ENCODE peak calls at places on chromosomes 16 and 17, in four cellular contexts. D is GM12878, G is K562, Q is HepG2. Z is an unnamed sample.
A peak's percentile ranks its signal among the peaks of the same experiment; 100 is the strongest.

GRCh38 chr16:24572069-24572468 is 32.7 kb downstream of the RBBP6 start:
- DNase-seq in D (no peak), G (no peak), Q (no peak), Z (no peak)

GRCh38 chr16:12625068-12625467 is 178.6 kb downstream of the CPPED1 start:
- DNase-seq in D (no peak), G (no peak), Q (no peak), Z (no peak)

GRCh38 chr16:89104303-89104702 is 10.7 kb downstream of the ACSF3 start:
- DNase-seq in D (no peak), G (no peak), Q (no peak), Z (no peak)

GRCh38 chr16:64826374-64826773 is 295.5 kb downstream of the CDH11 start:
- DNase-seq in D (no peak), G (no peak), Q (no peak), Z (no peak)

GRCh38 chr16:4409081-4409932 is 7.1 kb downstream of the CORO7 start:
- DNase-seq in D (no peak), G (no peak), Q (no peak), Z (no peak)

GRCh38 chr16:4137438-4137837 is 21.2 kb upstream of the ADCY9 start:
- DNase-seq in D (no peak), G (no peak), Q (no peak), Z (no peak)

GRCh38 chr16:67490330-67491096 is 7.2 kb upstream of the AGRP start:
- DNase-seq in D (no peak), G (no peak), Q (no peak), Z (no peak)

GRCh38 chr16:8634991-8635736 is 13.7 kb downstream of the METTL22 start:
- DNase-seq in D (no peak), G (peak; percentile 59), Q (peak; percentile 66), Z (peak; percentile 50)

GRCh38 chr16:31108035-31108793 is at the start of gene BCKDK:
- DNase-seq in D (peak; percentile 32), G (peak; percentile 88), Q (peak; percentile 58), Z (peak; percentile 76)

GRCh38 chr17:41768682-41769288 is 17.7 kb downstream of the JUP start:
- DNase-seq in D (no peak), G (no peak), Q (no peak), Z (no peak)

GRCh38 chr17:15194859-15195277 is 70.3 kb downstream of the PMP22 start:
- DNase-seq in D (no peak), G (no peak), Q (no peak), Z (no peak)

GRCh38 chr16:73365010-73365409 is 317.1 kb upstream of the ZFHX3 start:
- DNase-seq in D (no peak), G (no peak), Q (no peak), Z (peak; percentile 16)

GRCh38 chr16:57656342-57656955 is 11.7 kb upstream of the ADGRG3 start:
- DNase-seq in D (no peak), G (no peak), Q (no peak), Z (no peak)

GRCh38 chr17:20173091-20173490 is 163.9 kb downstream of the SPECC1 start:
- DNase-seq in D (no peak), G (no peak), Q (peak; percentile 12), Z (no peak)

GRCh38 chr17:77723071-77723908 is 235.2 kb upstream of the TNRC6C start:
- DNase-seq in D (no peak), G (no peak), Q (no peak), Z (no peak)

GRCh38 chr16:48887646-48888045 is 277.7 kb upstream of the N4BP1 start:
- DNase-seq in D (no peak), G (no peak), Q (no peak), Z (no peak)

GRCh38 chr16:48531011-48531962 is 78.7 kb downstream of the N4BP1 start:
- DNase-seq in D (no peak), G (no peak), Q (no peak), Z (no peak)

GRCh38 chr16:54931041-54931756 is 534 bp downstream of the IRX5 start:
- DNase-seq in D (no peak), G (peak; percentile 43), Q (no peak), Z (peak; percentile 15)

GRCh38 chr17:2400474-2400866 is 390 bp downstream of the MNT start:
- DNase-seq in D (no peak), G (peak; percentile 25), Q (peak; percentile 43), Z (peak; percentile 46)

GRCh38 chr17:40283662-40284061 is 4.0 kb upstream of the CDC6 start:
- DNase-seq in D (no peak), G (no peak), Q (no peak), Z (no peak)

GRCh38 chr17:17713839-17714238 is 32.6 kb downstream of the RAI1 start:
- DNase-seq in D (no peak), G (no peak), Q (peak; percentile 61), Z (no peak)

GRCh38 chr17:63503330-63503685 is 19.9 kb upstream of the KCNH6 start:
- DNase-seq in D (no peak), G (no peak), Q (no peak), Z (no peak)

GRCh38 chr16:3098459-3099394 is at the start of gene ZSCAN10:
- DNase-seq in D (no peak), G (no peak), Q (no peak), Z (no peak)

GRCh38 chr17:82548681-82549303 is 29.3 kb downstream of the FOXK2 start:
- DNase-seq in D (no peak), G (peak; percentile 37), Q (no peak), Z (no peak)

GRCh38 chr17:4199818-4200402 is 56.9 kb downstream of the CYB5D2 start:
- DNase-seq in D (no peak), G (peak; percentile 54), Q (peak; percentile 36), Z (peak; percentile 71)

GRCh38 chr16:80556481-80556880 is 15.7 kb downstream of the DYNLRB2 start:
- DNase-seq in D (no peak), G (no peak), Q (no peak), Z (no peak)

GRCh38 chr17:9108166-9108565 is 86.9 kb downstream of the NTN1 start:
- DNase-seq in D (no peak), G (no peak), Q (no peak), Z (no peak)

GRCh38 chr17:9107527-9107926 is 86.2 kb downstream of the NTN1 start:
- DNase-seq in D (no peak), G (no peak), Q (no peak), Z (no peak)

GRCh38 chr17:9105068-9105868 is 84.0 kb downstream of the NTN1 start:
- DNase-seq in D (no peak), G (no peak), Q (no peak), Z (no peak)

GRCh38 chr17:9110501-9110900 is 89.2 kb downstream of the NTN1 start:
- DNase-seq in D (no peak), G (no peak), Q (no peak), Z (no peak)

GRCh38 chr17:9109933-9110332 is 88.6 kb downstream of the NTN1 start:
- DNase-seq in D (no peak), G (no peak), Q (no peak), Z (no peak)
- TF ChIP-seq FOXM1 in D (no peak), G (no peak), Q (no peak), Z (no peak)

DNA sequence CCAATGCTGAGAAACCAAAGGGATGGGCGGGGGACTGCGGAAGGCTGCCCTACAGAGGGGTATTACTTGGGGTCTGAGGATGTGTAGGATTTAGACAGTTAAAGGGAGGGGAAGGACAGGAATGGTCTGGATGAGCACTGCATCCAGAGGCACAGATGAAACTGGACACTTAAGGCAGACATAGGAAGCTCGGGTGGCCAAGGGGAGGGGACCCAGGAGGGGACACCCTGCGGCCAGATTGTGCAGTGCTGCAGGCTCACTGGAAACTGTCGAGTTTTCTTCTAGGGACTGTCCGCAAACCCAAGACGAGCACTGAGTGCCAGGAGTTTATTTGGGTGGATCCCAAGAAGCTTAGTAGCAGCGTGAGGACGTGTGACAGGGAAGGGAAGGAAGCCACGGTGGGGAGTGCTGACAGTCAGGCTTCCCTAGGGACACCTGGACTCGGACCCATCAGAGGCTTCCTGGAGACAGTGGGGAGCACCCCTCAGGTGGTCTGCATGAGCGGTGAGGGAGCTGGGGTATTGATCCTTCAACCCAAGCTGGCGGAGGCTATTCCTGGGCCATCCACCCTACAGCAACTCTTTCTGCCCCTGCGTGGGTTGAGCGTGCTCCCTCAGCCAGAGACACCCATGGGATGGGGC is 278.7 kb downstream of the FOXL1 start:
- DNase-seq in D (no peak), G (peak; percentile 20), Q (no peak), Z (no peak)
- TF ChIP-seq FOXK2 in D (no peak), G (no peak), Q (no peak), Z (no peak)

DNA sequence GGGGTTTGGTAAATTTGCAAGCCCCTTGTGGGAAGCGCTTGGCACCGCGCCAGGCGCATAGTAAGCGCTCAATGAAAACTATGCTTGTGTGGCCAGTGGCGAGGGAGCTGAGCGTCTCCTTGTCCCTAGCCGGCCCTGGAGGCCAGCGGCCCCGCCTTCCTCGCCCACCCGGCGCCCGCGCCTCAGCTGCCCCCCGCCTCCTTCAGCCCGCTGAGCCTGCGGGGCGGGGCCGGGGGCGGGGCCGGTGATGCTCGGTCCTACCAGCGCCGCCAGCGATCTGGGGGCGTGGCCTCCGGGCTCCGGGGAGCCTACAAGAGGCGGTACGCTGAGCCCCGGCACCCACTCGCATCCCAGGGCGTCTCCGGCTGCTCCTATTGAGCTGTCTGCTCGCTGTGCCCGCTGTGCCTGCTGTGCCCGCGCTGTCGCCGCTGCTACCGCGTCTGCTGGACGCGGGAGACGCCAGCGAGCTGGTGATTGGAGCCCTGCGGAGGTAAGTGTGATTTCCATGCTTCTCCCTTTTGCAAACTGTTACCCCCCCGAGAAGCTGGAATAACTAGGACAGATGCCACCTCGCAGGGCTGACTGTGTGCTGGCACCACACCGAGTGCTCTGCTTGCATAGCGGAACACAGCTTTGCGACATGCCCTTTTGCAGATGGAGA is at the start of gene CRISPLD2:
- DNase-seq in D (no peak), G (peak; percentile 100), Q (peak; percentile 83), Z (peak; percentile 97)
- TF ChIP-seq FOXM1 in D (no peak), G (no peak), Q (no peak), Z (no peak)

GRCh38 chr17:75010683-75011406 is 1.6 kb upstream of the MRPL58 start:
- DNase-seq in D (no peak), G (peak; percentile 20), Q (peak; percentile 68), Z (peak; percentile 39)
- TF ChIP-seq FOXK2 in D (no peak), G (no peak), Q (no peak), Z (no peak)

DNA sequence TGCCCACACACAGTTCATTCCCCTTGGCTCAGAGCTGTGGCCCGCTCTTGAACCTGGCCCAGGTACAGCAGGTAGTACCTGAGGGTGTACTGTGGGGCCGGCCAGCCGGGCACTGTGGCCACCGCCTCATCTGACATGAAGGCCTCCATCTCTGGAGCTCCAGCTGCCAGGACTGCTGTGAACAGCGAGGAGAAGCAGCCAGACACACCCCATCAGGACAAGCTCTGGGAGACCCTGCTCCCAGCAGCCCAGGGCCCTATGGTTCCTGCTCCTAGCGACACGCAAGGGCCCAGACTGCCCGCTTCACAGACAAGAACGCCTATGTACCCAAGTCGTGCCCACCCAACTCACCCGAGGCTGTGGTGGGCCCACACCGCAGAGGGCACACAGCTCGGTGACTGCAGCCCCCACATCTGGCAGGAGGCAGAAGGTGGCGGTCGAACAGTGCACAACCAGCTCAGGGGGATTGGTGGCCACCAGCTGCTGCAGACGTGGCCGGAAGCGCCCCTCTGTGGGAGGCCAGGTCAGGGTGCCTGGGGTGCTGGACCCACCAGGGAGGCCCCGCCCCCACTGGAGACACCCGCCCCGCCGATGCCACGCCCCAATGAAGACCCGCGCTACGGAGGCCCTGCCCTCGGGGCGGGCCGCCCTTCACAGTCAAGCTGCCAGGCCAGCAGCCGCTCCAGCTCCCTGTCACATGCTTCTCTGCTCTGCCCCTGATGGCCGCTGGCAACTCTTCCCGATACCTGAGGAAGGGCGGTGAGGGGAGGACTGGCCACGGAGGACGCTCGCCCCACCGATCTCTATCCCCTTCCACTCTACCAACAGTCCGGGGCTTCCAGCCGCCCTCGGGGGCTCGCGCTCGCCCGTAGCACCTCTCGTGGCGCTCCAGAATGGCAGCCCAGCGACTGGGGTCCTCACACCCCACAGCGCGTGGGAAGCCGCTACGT is 1.1 kb upstream of the STUB1 start:
- DNase-seq in D (no peak), G (peak; percentile 83), Q (peak; percentile 74), Z (peak; percentile 50)
- TF ChIP-seq FOXM1 in D (no peak), G (no peak), Q (no peak), Z (no peak)